ENCODE peak calls at places on chromosomes 1 and 21, in eight cellular contexts. P is tibial artery, H is uterus, J is adrenal gland, I is stomach, E is brain microvascular endothelial cell, N is fibroblast of lung, G is kidney. M is an unnamed sample.

GRCh38 chr1:85115933-85116332 is 67.6 kb upstream of the MCOLN3 start:
- DNase-seq in E (no peak), I (no peak), H (no peak), J (no peak), P (no peak), G (no peak), N (no peak), M (no peak)

GRCh38 chr1:201896951-201897391 is 8.3 kb downstream of the SHISA4 start:
- DNase-seq in H (peak; percentile 83), N (peak; percentile 70), G (no peak), P (peak; percentile 70), I (no peak), J (no peak), E (no peak), M (no peak)

GRCh38 chr1:229699613-229700242 is 73.7 kb downstream of the URB2 start:
- DNase-seq in H (no peak), G (no peak), N (peak; percentile 9), P (no peak), I (no peak), J (no peak), E (no peak), M (no peak)

GRCh38 chr1:181090653-181091126 is 2.2 kb downstream of the IER5 start:
- DNase-seq in P (no peak), N (no peak), H (no peak), I (no peak), G (no peak), E (no peak), J (no peak), M (no peak)

GRCh38 chr1:150009604-150010387 is 730 bp downstream of the OTUD7B start:
- DNase-seq in E (peak; percentile 77), P (peak; percentile 71), I (peak; percentile 43), J (peak; percentile 80), G (peak; percentile 67), N (peak; percentile 74), H (peak; percentile 83), M (peak; percentile 37)

GRCh38 chr1:156949127-156949526 is 28.7 kb downstream of the LRRC71 start:
- DNase-seq in G (no peak), H (no peak), J (no peak), N (no peak), E (no peak), I (no peak), P (no peak), M (no peak)

GRCh38 chr21:27581168-27581567 is 614.3 kb upstream of the ADAMTS5 start:
- DNase-seq in P (no peak), I (no peak), H (no peak), J (no peak), E (no peak), N (no peak), G (no peak), M (no peak)

GRCh38 chr1:161936786-161937185 is 86.9 kb downstream of the OLFML2B start:
- DNase-seq in H (no peak), E (no peak), I (no peak), J (no peak), G (no peak), N (no peak), P (no peak), M (no peak)

GRCh38 chr1:245990315-245991022 is 516.6 kb downstream of the SMYD3 start:
- DNase-seq in P (no peak), I (no peak), H (no peak), J (no peak), G (no peak), N (no peak), E (no peak), M (no peak)

GRCh38 chr1:19453843-19454242 is 31.5 kb downstream of the CAPZB start:
- DNase-seq in H (no peak), E (no peak), N (no peak), P (no peak), I (no peak), J (no peak), G (no peak), M (no peak)

GRCh38 chr1:163290025-163290610 is 31.6 kb upstream of the NUF2 start:
- DNase-seq in G (no peak), N (peak; percentile 86), J (no peak), P (no peak), E (no peak), H (no peak), I (no peak), M (no peak)

GRCh38 chr21:45981641-45982255 is at the start of gene COL6A1:
- DNase-seq in J (peak; percentile 74), H (peak; percentile 80), P (peak; percentile 72), N (no peak), E (no peak), I (peak; percentile 59), G (peak; percentile 93), M (peak; percentile 47)

GRCh38 chr1:175839678-175840669 is 96.6 kb upstream of the TNR start:
- DNase-seq in I (no peak), N (no peak), P (no peak), J (no peak), H (no peak), E (no peak), G (no peak), M (no peak)

GRCh38 chr1:211738709-211739301 is 63.4 kb upstream of the NEK2 start:
- DNase-seq in H (no peak), I (no peak), N (no peak), G (no peak), P (no peak), E (no peak), J (no peak), M (no peak)

GRCh38 chr1:152823291-152823690 is 4.0 kb upstream of the LCE1A start:
- DNase-seq in P (no peak), H (no peak), N (peak; percentile 69), J (no peak), I (no peak), E (no peak), G (no peak), M (no peak)

GRCh38 chr1:227766015-227766634 is 30.9 kb downstream of the SNAP47 start:
- DNase-seq in I (peak; percentile 60), E (no peak), H (no peak), G (peak; percentile 84), N (no peak), P (no peak), J (peak; percentile 32), M (no peak)

GRCh38 chr1:154751690-154752089 is 118.4 kb downstream of the KCNN3 start:
- DNase-seq in J (no peak), E (no peak), I (peak; percentile 3), G (no peak), H (peak; percentile 87), N (peak; percentile 14), P (no peak), M (no peak)

GRCh38 chr1:244762629-244763028 is 72.8 kb upstream of the COX20 start:
- DNase-seq in E (no peak), G (no peak), H (no peak), J (no peak), I (no peak), N (no peak), P (no peak), M (no peak)

GRCh38 chr1:85303440-85304162 is 27.2 kb upstream of the BCL10 start:
- DNase-seq in N (no peak), E (no peak), P (no peak), H (no peak), G (no peak), I (no peak), J (no peak), M (no peak)

GRCh38 chr21:36075171-36075570 is 5.3 kb downstream of the CBR1 start:
- DNase-seq in G (no peak), J (no peak), H (no peak), I (no peak), P (no peak), E (no peak), N (no peak), M (no peak)

GRCh38 chr21:36073181-36073580 is 3.4 kb downstream of the CBR1 start:
- DNase-seq in E (no peak), G (no peak), N (no peak), J (no peak), I (peak; percentile 56), H (no peak), P (no peak), M (no peak)

GRCh38 chr21:36077758-36078157 is 7.9 kb downstream of the CBR1 start:
- DNase-seq in E (no peak), N (no peak), I (no peak), G (no peak), H (no peak), P (no peak), J (no peak), M (no peak)

GRCh38 chr21:36076878-36077658 is 7.2 kb downstream of the CBR1 start:
- DNase-seq in G (no peak), P (no peak), E (no peak), H (no peak), J (no peak), N (no peak), I (peak; percentile 56), M (no peak)

DNA sequence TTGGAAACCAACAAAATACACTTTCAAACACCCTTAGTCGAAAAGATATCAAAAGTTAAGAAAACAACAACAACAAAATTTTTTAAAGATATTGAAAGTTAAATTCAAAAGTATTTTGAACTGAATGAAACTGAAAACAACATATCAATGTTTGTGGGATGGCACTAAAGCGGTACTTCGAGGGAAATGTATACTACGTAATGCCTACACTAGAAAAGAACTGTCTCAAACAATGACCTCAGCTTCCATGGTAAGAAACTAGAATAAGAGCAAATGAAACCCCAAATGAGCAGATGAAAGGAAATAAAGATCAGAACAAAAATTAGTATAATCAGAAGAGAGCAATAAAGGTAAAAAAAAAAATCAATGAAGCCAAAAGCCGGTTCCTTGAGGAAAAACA is 6.1 kb downstream of the CBR1 start:
- DNase-seq in P (no peak), H (no peak), N (no peak), J (no peak), G (no peak), E (no peak), I (no peak), M (no peak)
- H3K27ac ChIP-seq in P (no peak overlapping the region), H (no peak overlapping the region), N (no peak overlapping the region), J (no peak overlapping the region), G (no peak overlapping the region), E (no peak overlapping the region), I (peak overlapping the region; percentile 12), M (no peak overlapping the region)

DNA sequence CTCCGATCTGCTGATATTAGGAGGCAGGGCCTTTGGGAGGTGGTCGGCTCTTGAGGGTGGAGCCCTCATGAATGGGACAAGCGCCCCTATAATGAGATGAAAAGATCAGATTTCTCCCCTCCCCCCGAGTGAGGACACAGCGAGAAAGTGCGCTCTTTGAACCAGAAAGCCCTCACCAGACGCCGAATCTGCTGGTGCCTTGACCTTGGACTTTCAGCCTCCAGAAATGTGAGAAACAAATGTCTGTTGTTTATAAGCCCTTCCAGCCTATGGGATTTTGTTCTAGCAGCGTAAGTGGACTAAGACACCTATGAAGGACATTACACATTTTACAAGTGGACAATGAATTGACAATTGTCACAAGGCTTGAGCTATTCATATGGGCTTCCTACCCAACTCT is 80.2 kb downstream of the RIPK4 start:
- DNase-seq in E (no peak), I (no peak), N (no peak), G (no peak), P (no peak), J (no peak), H (no peak), M (no peak)
- H3K27ac ChIP-seq in E (no peak overlapping the region), I (no peak overlapping the region), N (no peak overlapping the region), G (no peak overlapping the region), P (no peak overlapping the region), J (no peak overlapping the region), H (no peak overlapping the region), M (no peak overlapping the region)

GRCh38 chr1:62288669-62289068 is 30.6 kb downstream of the KANK4 start:
- DNase-seq in H (no peak), I (no peak), J (no peak), E (no peak), N (no peak), P (no peak), G (no peak), M (no peak)
- H3K27ac ChIP-seq in H (no peak overlapping the region), I (no peak overlapping the region), J (no peak overlapping the region), E (no peak overlapping the region), N (no peak overlapping the region), P (no peak overlapping the region), G (no peak overlapping the region), M (no peak overlapping the region)

GRCh38 chr1:32128971-32129370 is 21.1 kb downstream of the KPNA6 start:
- DNase-seq in H (no peak), E (no peak), G (no peak), I (no peak), J (no peak), N (no peak), P (no peak), M (no peak)
- H3K27ac ChIP-seq in H (no peak overlapping the region), E (no peak overlapping the region), G (no peak overlapping the region), I (no peak overlapping the region), J (no peak overlapping the region), N (no peak overlapping the region), P (no peak overlapping the region), M (no peak overlapping the region)

M was measured in breast epithelium.